ENCODE peak calls at places on chromosomes 4 and X, in four cellular contexts. One of them, this sample, is unnamed.

GRCh38 chr4:154577324-154577723 is 13.2 kb downstream of the FGA start:
- DNase-seq in H1: no peak
- DNase-seq in H9: no peak
- DNase-seq in neuronal stem cell: no peak
- DNase-seq in this sample: no peak

GRCh38 chrX:118726887-118727685 is at the start of gene IL13RA1:
- DNase-seq in H9: peak
- DNase-seq in H1: peak
- DNase-seq in neuronal stem cell: peak
- DNase-seq in this sample: peak

GRCh38 chr4:128670434-128670999 is 139.0 kb upstream of the JADE1 start:
- DNase-seq in neuronal stem cell: no peak
- DNase-seq in H1: no peak
- DNase-seq in H9: no peak
- DNase-seq in this sample: no peak

GRCh38 chrX:70527053-70527452 is 82.4 kb downstream of the DLG3 start:
- DNase-seq in neuronal stem cell: no peak
- DNase-seq in H9: no peak
- DNase-seq in H1: no peak
- DNase-seq in this sample: no peak

GRCh38 chr4:86968477-86969015 is 33.7 kb downstream of the AFF1 start:
- DNase-seq in H9: no peak
- DNase-seq in H1: no peak
- DNase-seq in neuronal stem cell: no peak
- DNase-seq in this sample: no peak

GRCh38 chrX:132467029-132467428 is 21.8 kb downstream of the MBNL3 start:
- DNase-seq in H1: no peak
- DNase-seq in H9: no peak
- DNase-seq in neuronal stem cell: no peak
- DNase-seq in this sample: peak

GRCh38 chr4:8303485-8304281 is 34.1 kb downstream of the HTRA3 start:
- DNase-seq in H1: no peak
- DNase-seq in H9: no peak
- DNase-seq in neuronal stem cell: no peak
- DNase-seq in this sample: peak

GRCh38 chrX:54230440-54231148 is 47.5 kb upstream of the FAM120C start:
- DNase-seq in H9: no peak
- DNase-seq in H1: no peak
- DNase-seq in neuronal stem cell: no peak
- DNase-seq in this sample: peak

GRCh38 chrX:150805736-150806135 is 92.7 kb downstream of the CD99L2 start:
- DNase-seq in H9: no peak
- DNase-seq in H1: no peak
- DNase-seq in neuronal stem cell: no peak
- DNase-seq in this sample: peak
- H2BK12ac ChIP-seq in H9: no peak
- H2BK12ac ChIP-seq in H1: no peak
- H2BK12ac ChIP-seq in neuronal stem cell: no peak
- H2BK12ac ChIP-seq in this sample: no peak

GRCh38 chr4:71344067-71344466 is 5.2 kb downstream of the SLC4A4 start:
- DNase-seq in neuronal stem cell: no peak
- DNase-seq in H9: no peak
- DNase-seq in H1: no peak
- DNase-seq in this sample: no peak

GRCh38 chr4:71333368-71333767 is 5.5 kb upstream of the SLC4A4 start:
- DNase-seq in H9: no peak
- DNase-seq in H1: no peak
- DNase-seq in neuronal stem cell: no peak
- DNase-seq in this sample: no peak

GRCh38 chr4:71333960-71334951 is 4.6 kb upstream of the SLC4A4 start:
- DNase-seq in H9: no peak
- DNase-seq in neuronal stem cell: no peak
- DNase-seq in H1: no peak
- DNase-seq in this sample: no peak

GRCh38 chr4:71338846-71339593 is at the start of gene SLC4A4:
- DNase-seq in neuronal stem cell: no peak
- DNase-seq in H9: no peak
- DNase-seq in H1: no peak
- DNase-seq in this sample: peak
- H2BK120ac ChIP-seq in neuronal stem cell: no peak
- H2BK120ac ChIP-seq in H9: no peak
- H2BK120ac ChIP-seq in H1: no peak
- H2BK120ac ChIP-seq in this sample: no peak

GRCh38 chr4:170398228-170398627 is 308.5 kb upstream of the AADAT start:
- DNase-seq in H9: no peak
- DNase-seq in H1: no peak
- DNase-seq in neuronal stem cell: no peak
- DNase-seq in this sample: no peak

GRCh38 chr4:170395773-170396172 is 306.0 kb upstream of the AADAT start:
- DNase-seq in H1: no peak
- DNase-seq in neuronal stem cell: no peak
- DNase-seq in H9: no peak
- DNase-seq in this sample: no peak

GRCh38 chr4:170399894-170400293 is 310.1 kb upstream of the AADAT start:
- DNase-seq in H9: no peak
- DNase-seq in H1: no peak
- DNase-seq in neuronal stem cell: no peak
- DNase-seq in this sample: no peak

GRCh38 chr4:170400346-170400745 is 310.6 kb upstream of the AADAT start:
- DNase-seq in H9: no peak
- DNase-seq in H1: no peak
- DNase-seq in neuronal stem cell: no peak
- DNase-seq in this sample: no peak
- H2BK12ac ChIP-seq in H9: no peak
- H2BK12ac ChIP-seq in H1: no peak
- H2BK12ac ChIP-seq in neuronal stem cell: no peak
- H2BK12ac ChIP-seq in this sample: no peak

DNA sequence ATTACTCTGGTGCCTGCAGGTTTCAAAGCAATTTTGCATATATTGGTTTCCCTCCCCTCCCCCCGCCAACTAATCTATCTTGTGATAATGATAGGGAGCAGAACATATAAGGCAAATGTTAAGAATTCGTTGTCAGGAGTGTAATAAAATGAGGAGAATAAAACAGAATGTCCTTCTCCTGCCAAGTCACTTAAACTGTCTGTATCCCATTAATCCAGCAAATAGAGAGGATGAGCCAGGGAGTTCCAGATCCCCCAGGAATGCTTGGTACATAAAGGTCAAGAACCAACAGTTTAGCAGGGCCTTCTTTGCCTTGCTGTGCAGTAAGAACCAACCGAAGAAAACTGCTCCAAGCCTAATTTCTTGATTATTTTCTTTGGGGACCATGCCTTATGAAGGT is 141.4 kb downstream of the AMELX start:
- DNase-seq in H1: no peak
- DNase-seq in H9: no peak
- DNase-seq in neuronal stem cell: no peak
- DNase-seq in this sample: no peak
- H2BK120ac ChIP-seq in H1: no peak
- H2BK120ac ChIP-seq in H9: no peak
- H2BK120ac ChIP-seq in neuronal stem cell: no peak
- H2BK120ac ChIP-seq in this sample: no peak

GRCh38 chr4:40256329-40256728 is 59.5 kb downstream of the RHOH start:
- DNase-seq in H9: no peak
- DNase-seq in neuronal stem cell: no peak
- DNase-seq in H1: no peak
- DNase-seq in this sample: no peak
- H2BK12ac ChIP-seq in H9: no peak
- H2BK12ac ChIP-seq in neuronal stem cell: no peak
- H2BK12ac ChIP-seq in H1: no peak
- H2BK12ac ChIP-seq in this sample: peak

DNA sequence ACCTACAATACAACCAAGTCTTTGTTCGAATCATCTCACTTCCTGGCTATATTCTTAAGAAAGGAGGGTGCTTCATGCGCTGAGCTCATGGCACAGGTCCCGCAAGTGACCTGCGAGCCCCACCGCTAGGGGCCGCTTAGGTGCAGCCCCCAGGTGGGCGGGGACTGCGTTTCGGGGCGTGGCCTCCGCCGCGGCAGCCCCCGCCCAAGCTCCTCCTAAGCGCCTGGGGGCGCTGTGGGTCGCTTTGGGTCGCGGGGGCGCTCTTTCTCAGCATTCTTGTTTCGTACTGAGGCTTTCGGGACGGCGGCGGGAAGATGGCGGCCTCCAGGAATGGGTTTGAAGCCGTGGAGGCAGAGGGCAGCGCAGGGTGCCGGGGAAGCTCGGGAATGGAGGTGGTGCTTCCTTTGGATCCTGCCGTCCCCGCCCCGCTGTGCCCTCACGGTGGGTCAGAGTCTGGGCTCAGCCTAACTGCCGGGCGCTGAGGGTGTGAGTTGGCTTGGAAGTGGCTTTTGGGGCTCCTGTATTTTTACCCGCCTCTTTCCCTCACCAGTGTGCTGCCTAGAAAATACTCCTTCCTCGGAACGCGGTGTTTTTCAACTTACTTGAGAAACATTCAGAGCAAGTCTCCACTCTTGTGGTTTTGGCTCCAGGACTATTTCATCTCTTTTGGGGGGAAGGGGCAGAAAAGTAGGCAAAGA is at the start of gene ZCCHC4:
- DNase-seq in neuronal stem cell: peak
- DNase-seq in H9: peak
- DNase-seq in H1: peak
- DNase-seq in this sample: peak
- H2BK120ac ChIP-seq in neuronal stem cell: no peak
- H2BK120ac ChIP-seq in H9: no peak
- H2BK120ac ChIP-seq in H1: no peak
- H2BK120ac ChIP-seq in this sample: no peak

GRCh38 chrX:683572-683971 is 53.0 kb downstream of the SHOX start:
- DNase-seq in H1: no peak
- DNase-seq in H9: peak
- DNase-seq in neuronal stem cell: no peak
- DNase-seq in this sample: no peak
- H2BK12ac ChIP-seq in H1: peak
- H2BK12ac ChIP-seq in H9: no peak
- H2BK12ac ChIP-seq in neuronal stem cell: no peak
- H2BK12ac ChIP-seq in this sample: no peak

GRCh38 chr4:71713611-71714203 is 70.2 kb downstream of the GC start:
- DNase-seq in H1: no peak
- DNase-seq in H9: no peak
- DNase-seq in neuronal stem cell: no peak
- DNase-seq in this sample: peak
- H2BK120ac ChIP-seq in H1: no peak
- H2BK120ac ChIP-seq in H9: no peak
- H2BK120ac ChIP-seq in neuronal stem cell: no peak
- H2BK120ac ChIP-seq in this sample: no peak

DNA sequence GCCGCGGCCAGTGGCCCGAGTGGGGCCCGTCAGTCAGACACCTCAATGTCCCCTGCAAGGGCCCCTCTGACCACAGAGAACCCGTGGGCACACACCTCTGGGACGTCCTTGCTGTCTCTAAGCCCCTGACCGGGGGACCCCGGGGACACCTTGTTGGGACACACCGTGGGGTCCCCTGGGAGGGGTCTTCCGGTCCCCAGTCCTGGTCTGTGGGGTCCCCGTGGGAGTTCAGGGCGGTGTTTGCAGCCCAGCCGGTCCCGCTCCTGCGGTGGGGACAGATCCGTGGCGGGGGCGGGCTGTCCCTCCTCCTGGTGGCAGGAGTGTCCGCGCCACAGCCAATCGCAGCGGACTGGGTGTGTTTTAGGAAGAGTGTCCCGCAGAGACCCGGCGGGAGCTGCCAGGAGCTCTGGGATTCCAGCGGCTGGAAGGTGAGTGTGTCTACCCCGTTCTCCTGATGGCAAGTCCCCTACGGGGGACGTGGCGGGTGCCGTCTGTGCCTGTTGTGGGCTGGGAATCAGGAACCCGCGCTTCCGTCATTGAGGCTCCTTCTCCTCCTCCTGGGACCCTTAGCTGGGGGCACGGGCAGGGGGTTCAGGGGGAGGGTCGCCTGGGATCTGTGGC is 5.1 kb upstream of the PLCXD1 start:
- DNase-seq in H1: no peak
- DNase-seq in H9: peak
- DNase-seq in neuronal stem cell: peak
- DNase-seq in this sample: peak
- H2BK12ac ChIP-seq in H1: peak
- H2BK12ac ChIP-seq in H9: no peak
- H2BK12ac ChIP-seq in neuronal stem cell: no peak
- H2BK12ac ChIP-seq in this sample: no peak

DNA sequence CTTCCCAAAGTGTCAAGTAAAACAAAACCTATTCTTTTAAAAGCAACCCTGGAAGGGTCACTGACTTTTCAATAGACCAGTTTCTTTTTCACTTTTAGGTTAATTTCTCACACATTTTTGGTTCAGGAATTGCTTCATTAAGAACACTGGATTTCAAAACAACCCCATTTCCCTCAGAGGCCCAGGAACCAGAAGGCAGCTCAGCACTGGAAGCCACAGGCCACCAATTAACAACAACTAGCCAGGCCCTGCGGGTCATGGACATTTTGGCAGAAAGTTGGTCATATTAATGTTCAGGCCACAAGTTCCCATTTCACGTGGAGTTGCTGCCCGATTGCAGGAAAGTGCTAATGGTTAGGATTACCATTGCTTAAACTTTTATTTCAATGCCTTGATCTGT is 39.8 kb downstream of the HAND2 start:
- DNase-seq in neuronal stem cell: no peak
- DNase-seq in H9: no peak
- DNase-seq in H1: no peak
- DNase-seq in this sample: no peak
- H2BK120ac ChIP-seq in neuronal stem cell: no peak
- H2BK120ac ChIP-seq in H9: no peak
- H2BK120ac ChIP-seq in H1: no peak
- H2BK120ac ChIP-seq in this sample: no peak